ENCODE peak calls at places on chromosomes 4 and X, in eight cellular contexts. S is HCT116, G is body of pancreas, Y is HepG2, U is heart left ventricle, J is foreskin keratinocyte, F is right atrium auricular region, N is H9. O is an unnamed sample. For H3K4me1 and H3K27me3, the result is how much of the 10 kb centered on the place peaks cover.

GRCh38 chr4:173538148-173538902 is 8.3 kb upstream of the HAND2 start:
- DNase-seq in N (no peak), G (peak), F (no peak), S (no peak), J (no peak), Y (no peak), U (peak), O (no peak)

GRCh38 chr4:21811576-21811975 is 137.0 kb downstream of the KCNIP4 start:
- DNase-seq in U (no peak), G (no peak), N (no peak), Y (peak), S (no peak), J (no peak), F (no peak), O (no peak)

GRCh38 chrX:57964975-57965374 is 54.7 kb upstream of the ZXDA start:
- DNase-seq in U (no peak), N (no peak), J (no peak), Y (no peak), S (no peak), G (no peak), F (no peak), O (no peak)

GRCh38 chrX:72208126-72208525 is 26.6 kb downstream of the PIN4 start:
- DNase-seq in F (no peak), U (no peak), J (no peak), N (no peak), S (no peak), Y (no peak), G (no peak), O (no peak)

GRCh38 chrX:103635436-103635835 is 6.7 kb downstream of the TCEAL1 start:
- DNase-seq in F (no peak), G (no peak), U (no peak), N (no peak), Y (no peak), S (no peak), J (no peak), O (no peak)

GRCh38 chrX:119501511-119502148 is 33.4 kb downstream of the SLC25A5 start:
- DNase-seq in J (no peak), S (no peak), G (no peak), Y (no peak), U (no peak), N (no peak), F (no peak), O (no peak)

GRCh38 chr4:150906987-150907633 is 108.0 kb downstream of the LRBA start:
- DNase-seq in G (no peak), N (no peak), J (no peak), S (no peak), Y (no peak), F (no peak), U (peak), O (no peak)

GRCh38 chr4:37400326-37400881 is 155.9 kb downstream of the NWD2 start:
- DNase-seq in G (no peak), Y (no peak), S (no peak), F (no peak), J (no peak), N (no peak), U (no peak), O (no peak)

GRCh38 chr4:13007802-13008201 is 476.3 kb downstream of the RAB28 start:
- DNase-seq in U (no peak), J (no peak), Y (no peak), F (no peak), S (no peak), N (no peak), G (no peak), O (no peak)

GRCh38 chr4:13347517-13348125 is 136.5 kb downstream of the RAB28 start:
- DNase-seq in F (no peak), J (no peak), S (no peak), Y (no peak), U (no peak), G (no peak), N (no peak), O (no peak)

GRCh38 chr4:38314663-38315062 is 349.3 kb upstream of the KLF3 start:
- DNase-seq in F (no peak), J (peak), N (no peak), U (no peak), Y (peak), S (no peak), G (peak), O (no peak)

GRCh38 chrX:7127058-7127457 is 20.5 kb upstream of the STS start:
- DNase-seq in F (no peak), J (no peak), S (no peak), Y (no peak), U (no peak), G (no peak), N (no peak), O (no peak)

GRCh38 chr4:143417679-143418403 is 81.2 kb downstream of the GAB1 start:
- DNase-seq in Y (no peak), F (no peak), S (no peak), J (no peak), N (no peak), G (no peak), U (no peak), O (no peak)

GRCh38 chrX:6021316-6022091 is 207.2 kb downstream of the NLGN4X start:
- DNase-seq in N (peak), S (no peak), F (no peak), J (no peak), Y (peak), G (peak), U (no peak), O (no peak)

GRCh38 chr4:6692806-6693205 is 872 bp upstream of the S100P start:
- DNase-seq in U (no peak), J (no peak), Y (peak), N (no peak), G (no peak), F (no peak), S (no peak), O (no peak)

GRCh38 chr4:6689506-6689960 is 4.1 kb upstream of the S100P start:
- DNase-seq in S (no peak), Y (peak), G (no peak), N (peak), J (no peak), U (no peak), F (no peak), O (no peak)

GRCh38 chr4:6693274-6694176 is at the start of gene S100P:
- DNase-seq in F (no peak), S (no peak), U (no peak), J (no peak), G (no peak), Y (peak), N (no peak), O (no peak)

GRCh38 chr4:6694177-6694901 is 661 bp downstream of the S100P start:
- DNase-seq in G (no peak), Y (no peak), U (no peak), N (no peak), J (no peak), S (no peak), F (no peak), O (no peak)

DNA sequence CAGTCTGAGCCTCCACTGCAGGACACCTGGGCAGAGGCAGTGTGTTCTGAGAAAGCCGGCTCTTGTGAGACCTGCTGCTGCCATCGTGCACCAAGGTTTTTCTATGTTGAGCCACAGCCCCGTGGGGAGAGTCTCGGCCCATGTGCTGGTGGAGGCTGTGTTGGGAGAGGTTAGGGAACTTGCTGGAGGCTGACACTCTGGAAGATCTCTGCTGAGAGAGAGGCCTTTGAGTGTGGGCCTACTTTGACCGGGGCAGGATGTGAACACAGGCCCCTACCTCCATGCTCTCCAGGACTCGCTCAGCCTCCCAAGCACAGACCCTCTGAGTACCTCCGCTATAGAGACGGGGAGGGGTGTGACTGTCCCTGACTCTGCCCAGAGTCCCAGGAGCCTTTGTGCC is 1.3 kb upstream of the S100P start:
- DNase-seq in Y (no peak), G (no peak), F (no peak), U (no peak), N (no peak), S (no peak), J (no peak), O (no peak)
- H3K4me1 ChIP-seq in Y (half or more), G (under half), F (under half), U (under half), N (under half), S (under half), J (under half), O (half or more)

DNA sequence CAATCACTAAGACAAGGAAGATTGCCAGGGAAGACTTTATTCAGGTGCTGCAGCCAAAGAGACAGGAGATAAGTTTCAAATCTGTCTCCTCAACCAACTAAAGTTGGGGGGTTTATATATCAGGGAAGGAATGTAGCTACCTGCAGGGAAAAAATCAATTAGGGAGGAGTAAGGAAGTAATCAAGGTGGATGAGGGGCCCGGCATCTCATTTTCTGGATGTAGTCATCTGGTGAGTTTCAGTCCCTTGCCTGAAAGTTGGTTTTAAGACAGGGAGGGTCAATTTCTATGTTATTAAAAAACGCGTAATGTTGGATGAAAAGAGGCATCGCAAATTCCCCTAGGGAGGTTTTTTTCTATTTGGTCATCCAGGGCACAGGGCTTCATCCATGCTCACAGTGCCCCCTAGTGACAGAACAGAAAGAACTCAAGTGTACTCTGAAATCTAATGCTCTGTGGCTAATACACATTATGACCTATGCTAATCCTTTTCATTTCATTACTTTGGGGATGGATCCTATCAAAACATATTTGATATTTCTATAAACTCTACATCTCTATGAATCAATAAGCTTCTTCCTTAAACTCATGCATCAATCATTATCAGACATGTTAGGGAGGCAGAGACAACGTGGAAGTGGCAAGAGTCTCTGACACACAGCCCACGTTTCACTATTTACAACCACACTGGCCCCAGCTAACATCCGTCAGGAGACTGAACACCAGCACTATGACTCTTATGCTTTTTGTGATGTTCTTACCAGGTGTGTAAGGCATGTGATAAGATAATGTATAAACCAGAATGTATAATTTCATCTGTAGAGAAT is 1577.0 kb upstream of the TENM3 start:
- DNase-seq in Y (peak), U (no peak), S (peak), J (peak), N (peak), F (no peak), G (no peak), O (no peak)
- H3K27ac ChIP-seq in Y (no peak), U (no peak), S (no peak), J (no peak), N (no peak), F (no peak), G (no peak), O (no peak)

DNA sequence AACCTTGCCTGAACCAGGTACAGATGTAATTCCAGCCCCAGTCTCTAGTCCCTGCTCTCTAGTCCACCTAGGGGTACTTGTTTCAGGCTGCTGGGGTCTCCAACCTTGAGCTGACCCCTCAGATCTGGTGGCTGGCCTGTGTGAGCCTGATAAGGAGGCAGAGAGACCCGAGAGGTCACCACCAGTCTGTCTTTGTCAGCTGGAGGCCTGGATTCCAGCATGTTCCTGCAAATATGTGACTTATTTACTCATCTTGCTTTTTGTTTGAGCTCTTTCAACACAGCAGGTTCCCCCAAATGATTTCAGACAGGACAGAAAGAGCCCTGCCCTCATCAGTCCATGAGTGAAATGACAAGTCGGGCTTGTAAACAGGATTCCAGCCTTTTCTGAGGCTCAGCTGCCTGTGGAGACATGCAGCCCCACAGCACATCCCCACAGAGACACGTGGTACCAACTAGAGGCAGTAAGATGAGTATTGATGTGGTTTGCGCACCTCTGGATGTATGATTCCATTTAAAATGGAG is 37.5 kb upstream of the STK26 start:
- DNase-seq in U (no peak), N (peak), J (peak), G (no peak), S (no peak), F (no peak), Y (peak), O (peak)
- H3K27me3 ChIP-seq in U (under half), N (under half), J (under half), G (under half), S (under half), F (under half), Y (under half), O (under half)

DNA sequence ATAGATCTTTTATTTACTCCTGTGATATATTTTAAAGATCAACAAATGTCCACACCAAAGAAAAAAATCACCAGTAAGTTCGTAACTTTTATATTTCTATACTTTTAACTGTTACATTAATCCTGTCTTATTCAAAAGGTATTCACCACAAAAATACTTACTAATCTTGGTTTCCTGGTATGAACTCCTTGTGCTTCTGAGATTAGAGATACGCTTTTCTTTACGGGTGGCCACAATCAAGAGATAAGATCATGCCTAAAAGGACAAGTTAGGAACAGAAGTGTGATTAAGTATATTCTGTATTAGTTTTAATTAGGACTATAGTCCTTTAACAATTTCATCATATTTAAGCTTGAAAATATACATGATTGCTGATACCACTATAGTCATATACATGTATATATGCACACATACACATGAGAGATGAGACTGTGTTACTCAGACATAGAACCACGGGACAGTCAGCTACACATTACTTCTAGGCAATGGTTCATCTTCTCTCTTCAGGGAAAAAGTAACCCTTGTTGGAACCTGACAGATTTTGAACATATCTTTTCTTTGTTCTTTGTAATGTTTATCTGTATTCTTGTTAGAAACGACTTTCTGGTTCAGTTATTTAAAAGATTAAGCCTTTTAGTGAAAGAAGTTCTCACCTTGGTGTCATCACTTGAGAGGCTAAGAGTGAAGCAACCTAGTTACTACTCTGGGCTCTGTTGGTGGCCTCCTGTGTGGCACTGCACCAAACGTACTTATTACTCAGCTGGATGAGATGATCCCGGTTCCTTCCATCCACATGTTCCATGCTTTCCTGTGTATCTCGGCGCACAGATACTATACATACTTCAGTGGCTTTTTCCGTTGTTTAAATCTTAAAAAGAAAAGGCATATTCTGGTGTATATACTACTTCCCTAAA is 146.1 kb downstream of the CBR4 start:
- DNase-seq in S (no peak), Y (no peak), G (no peak), F (no peak), U (no peak), J (no peak), N (no peak), O (no peak)
- H3K4me1 ChIP-seq in S (under half), Y (under half), G (under half), F (half or more), U (under half), J (under half), N (under half), O (under half)

GRCh38 chrX:15781964-15782711 is 8.1 kb upstream of the ZRSR2 start:
- DNase-seq in N (no peak), S (no peak), Y (no peak), U (no peak), J (no peak), G (no peak), F (no peak), O (no peak)
- H3K27ac ChIP-seq in N (no peak), S (no peak), Y (no peak), U (no peak), J (no peak), G (no peak), F (no peak), O (peak)

GRCh38 chr4:4866124-4866832 is 6.8 kb downstream of the MSX1 start:
- DNase-seq in G (no peak), S (no peak), N (no peak), F (no peak), Y (no peak), J (no peak), U (no peak), O (no peak)

GRCh38 chr4:4868506-4869379 is 9.3 kb downstream of the MSX1 start:
- DNase-seq in J (no peak), S (no peak), Y (no peak), G (no peak), N (no peak), U (no peak), F (no peak), O (no peak)

GRCh38 chr4:4866833-4867744 is 7.6 kb downstream of the MSX1 start:
- DNase-seq in Y (no peak), G (peak), U (peak), N (peak), F (no peak), S (no peak), J (no peak), O (no peak)

GRCh38 chr4:4869380-4869723 is 9.9 kb downstream of the MSX1 start:
- DNase-seq in N (no peak), J (no peak), Y (no peak), U (no peak), G (no peak), S (no peak), F (no peak), O (no peak)

DNA sequence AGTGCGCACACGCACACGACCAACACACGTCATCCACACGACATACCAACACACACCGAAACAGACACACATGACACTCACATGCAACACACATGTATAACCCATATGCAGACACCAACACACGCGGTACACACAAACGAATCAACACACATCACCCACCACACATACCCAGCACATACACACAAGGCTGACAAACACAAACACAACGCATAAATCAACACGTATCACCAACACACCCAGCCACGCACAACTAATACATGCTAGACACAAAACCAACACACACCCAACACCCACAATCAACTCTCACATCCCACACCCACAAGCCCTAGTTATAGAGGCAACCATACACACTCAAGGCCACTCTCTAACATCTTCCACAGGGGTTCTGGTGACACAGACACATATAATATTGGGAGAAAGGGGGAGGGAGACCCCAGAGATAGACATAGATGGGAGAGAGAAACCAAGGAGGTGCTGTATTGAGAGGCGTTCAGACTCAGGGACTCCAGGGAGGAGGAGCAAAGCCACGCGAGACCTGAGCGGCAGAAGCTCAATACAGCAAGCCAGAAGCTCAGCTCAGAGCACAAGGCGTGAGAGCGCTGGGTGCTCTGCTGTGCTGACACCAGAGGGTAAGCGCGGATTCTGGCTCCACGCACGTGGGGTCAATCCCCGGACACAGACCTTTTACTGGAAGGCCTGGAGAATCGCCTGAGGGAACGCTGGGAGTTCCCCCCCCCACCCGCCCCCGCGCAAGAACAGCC is 8.5 kb downstream of the MSX1 start:
- DNase-seq in S (no peak), J (no peak), F (no peak), Y (no peak), N (no peak), U (no peak), G (no peak), O (no peak)
- H3K27me3 ChIP-seq in S (under half), J (half or more), F (half or more), Y (under half), N (half or more), U (half or more), G (under half), O (under half)

O was measured in naive thymus-derived CD4-positive, alpha-beta T cell.